ENCODE peak calls at places on chromosomes 11 and 22, in seven cellular contexts. Z, Q, J, X, H, V and T are unnamed samples.
A peak's percentile ranks its signal among the peaks of the same experiment; 100 is the strongest.

GRCh38 chr11:985848-986247 is 50.7 kb downstream of the MUC6 start:
- DNase-seq in Z (no peak), Q (no peak), J (no peak), X (no peak), H (no peak), V (no peak), T (no peak)

GRCh38 chr11:44760917-44761545 is 34.3 kb downstream of the TSPAN18 start:
- DNase-seq in Z (no peak), Q (no peak), J (peak; percentile 86), X (no peak), H (no peak), V (no peak), T (no peak)

GRCh38 chr11:94563176-94563847 is 3.9 kb upstream of the PIWIL4 start:
- DNase-seq in Z (no peak), Q (no peak), J (peak; percentile 82), X (no peak), H (no peak), V (no peak), T (no peak)

GRCh38 chr11:118092907-118093571 is 6.3 kb upstream of the SMIM35 start:
- DNase-seq in Z (no peak), Q (no peak), J (no peak), X (no peak), H (no peak), V (no peak), T (no peak)

GRCh38 chr11:77082838-77083552 is 16.2 kb downstream of the CAPN5 start:
- DNase-seq in Z (peak; percentile 45), Q (no peak), J (peak; percentile 73), X (no peak), H (no peak), V (peak; percentile 77), T (no peak)

GRCh38 chr22:26460202-26460601 is 23.4 kb downstream of the HPS4 start:
- DNase-seq in Z (no peak), Q (no peak), J (no peak), X (no peak), H (no peak), V (no peak), T (no peak)

GRCh38 chr22:48750282-48750681 is 1077.4 kb downstream of the BRD1 start:
- DNase-seq in Z (no peak), Q (no peak), J (no peak), X (no peak), H (no peak), V (peak; percentile 64), T (no peak)

GRCh38 chr22:44585559-44586121 is 87.6 kb upstream of the RTL6 start:
- DNase-seq in Z (no peak), Q (no peak), J (no peak), X (no peak), H (no peak), V (peak; percentile 49), T (no peak)

GRCh38 chr11:73983764-73984543 is 1.3 kb upstream of the UCP2 start:
- DNase-seq in Z (peak; percentile 13), Q (peak; percentile 42), J (no peak), X (no peak), H (no peak), V (peak; percentile 55), T (no peak)

GRCh38 chr11:131223198-131223975 is 147.0 kb upstream of the NTM start:
- DNase-seq in Z (no peak), Q (no peak), J (no peak), X (no peak), H (no peak), V (no peak), T (no peak)

GRCh38 chr11:96061730-96062524 is 138.0 kb upstream of the MTMR2 start:
- DNase-seq in Z (peak; percentile 38), Q (no peak), J (peak; percentile 60), X (no peak), H (no peak), V (no peak), T (no peak)

GRCh38 chr11:134471341-134472187 is 59.5 kb upstream of the B3GAT1 start:
- DNase-seq in Z (no peak), Q (peak; percentile 37), J (no peak), X (peak; percentile 49), H (no peak), V (no peak), T (no peak)

GRCh38 chr22:42436402-42436801 is 4.2 kb upstream of the NFAM1 start:
- DNase-seq in Z (no peak), Q (no peak), J (no peak), X (no peak), H (no peak), V (no peak), T (peak; percentile 79)

GRCh38 chr22:39543095-39543494 is 10.5 kb upstream of the RPS19BP1 start:
- DNase-seq in Z (no peak), Q (no peak), J (peak; percentile 43), X (no peak), H (peak; percentile 45), V (no peak), T (no peak)

GRCh38 chr11:7635137-7635536 is 38.2 kb downstream of the CYB5R2 start:
- DNase-seq in Z (no peak), Q (no peak), J (peak; percentile 9), X (peak; percentile 23), H (no peak), V (no peak), T (no peak)

GRCh38 chr22:48444320-48445112 is 1383.2 kb downstream of the BRD1 start:
- DNase-seq in Z (no peak), Q (no peak), J (no peak), X (no peak), H (peak; percentile 48), V (peak; percentile 55), T (peak; percentile 35)

GRCh38 chr22:31089101-31090100 is 8.3 kb downstream of the SMTN start:
- DNase-seq in Z (no peak), Q (no peak), J (peak; percentile 51), X (no peak), H (peak; percentile 64), V (no peak), T (no peak)

GRCh38 chr11:60252208-60252566 is 9.2 kb upstream of the MS4A4E start:
- DNase-seq in Z (no peak), Q (no peak), J (no peak), X (no peak), H (no peak), V (no peak), T (no peak)

GRCh38 chr11:13972033-13972910 is 9.7 kb downstream of the SPON1 start:
- DNase-seq in Z (no peak), Q (no peak), J (no peak), X (no peak), H (no peak), V (no peak), T (no peak)

GRCh38 chr11:83033972-83034672 is 37.6 kb downstream of the RAB30 start:
- DNase-seq in Z (no peak), Q (peak; percentile 32), J (peak; percentile 92), X (peak; percentile 36), H (no peak), V (no peak), T (peak; percentile 80)

GRCh38 chr22:31509041-31509440 is 12.7 kb downstream of the SFI1 start:
- DNase-seq in Z (no peak), Q (no peak), J (no peak), X (no peak), H (no peak), V (no peak), T (no peak)

GRCh38 chr11:135008001-135008405 is 596.0 kb upstream of the B3GAT1 start:
- DNase-seq in Z (no peak), Q (no peak), J (no peak), X (no peak), H (no peak), V (no peak), T (peak; percentile 65)

GRCh38 chr11:70146895-70147520 is 56.1 kb upstream of the FADD start:
- DNase-seq in Z (no peak), Q (peak; percentile 69), J (no peak), X (no peak), H (no peak), V (no peak), T (no peak)

GRCh38 chr22:32850591-32851517 is 49.3 kb downstream of the TIMP3 start:
- DNase-seq in Z (no peak), Q (no peak), J (no peak), X (peak; percentile 36), H (no peak), V (peak; percentile 89), T (no peak)